ENCODE peak calls at places on chromosomes 11 and 22, in eight cellular contexts. J is psoas muscle, D is IMR-90, S is left lung, P is mesendoderm, Y is sigmoid colon, E is SJSA1, X is cardiac muscle cell. R is an unnamed sample. For H3K4me1 and H3K36me3, the result is how much of the 10 kb centered on the place peaks cover.

GRCh38 chr11:119567667-119568582 is 145.0 kb upstream of the THY1 start:
- DNase-seq in Y (peak), J (no peak), X (peak), E (peak), D (peak), P (peak), S (no peak), R (peak)

GRCh38 chr11:71476031-71476430 is 23.0 kb downstream of the NADSYN1 start:
- DNase-seq in P (no peak), S (no peak), J (no peak), D (no peak), Y (no peak), X (no peak), E (no peak), R (no peak)

GRCh38 chr11:98107736-98108135 is 913.0 kb upstream of the CNTN5 start:
- DNase-seq in E (no peak), J (no peak), X (peak), S (no peak), Y (no peak), P (no peak), D (no peak), R (no peak)

GRCh38 chr11:83951521-83951920 is 665.4 kb upstream of the CCDC90B start:
- DNase-seq in P (peak), E (no peak), X (no peak), Y (no peak), S (no peak), J (no peak), D (no peak), R (no peak)

GRCh38 chr11:94519478-94520084 is 7.3 kb downstream of the C11orf97 start:
- DNase-seq in X (peak), J (no peak), E (peak), Y (no peak), S (no peak), D (peak), P (no peak), R (no peak)

GRCh38 chr11:117690484-117691205 is 106.4 kb downstream of the DSCAML1 start:
- DNase-seq in X (no peak), P (no peak), S (no peak), D (no peak), J (no peak), E (peak), Y (no peak), R (no peak)

GRCh38 chr22:46545041-46545796 is 7.8 kb upstream of the CELSR1 start:
- DNase-seq in J (peak), S (no peak), P (no peak), Y (no peak), X (no peak), D (peak), E (peak), R (no peak)

GRCh38 chr22:28247667-28248363 is 328.8 kb upstream of the PITPNB start:
- DNase-seq in E (no peak), X (peak), J (no peak), S (no peak), D (no peak), P (peak), Y (no peak), R (no peak)

GRCh38 chr22:34427436-34427835 is 507.2 kb upstream of the LARGE1 start:
- DNase-seq in P (no peak), S (no peak), D (no peak), X (no peak), J (no peak), E (no peak), Y (no peak), R (no peak)

GRCh38 chr11:103202048-103202651 is 92.9 kb downstream of the DYNC2H1 start:
- DNase-seq in Y (no peak), J (no peak), E (peak), D (peak), P (peak), S (no peak), X (peak), R (no peak)

GRCh38 chr11:62458212-62459002 is 39.6 kb downstream of the SCGB1A1 start:
- DNase-seq in Y (no peak), P (no peak), S (no peak), X (no peak), J (no peak), E (no peak), D (peak), R (no peak)

GRCh38 chr11:130181295-130182272 is 22.0 kb downstream of the ST14 start:
- DNase-seq in X (peak), Y (no peak), J (no peak), S (peak), E (no peak), D (peak), P (no peak), R (peak)

GRCh38 chr22:41499624-41500280 is 30.8 kb downstream of the ACO2 start:
- DNase-seq in X (no peak), D (no peak), Y (no peak), S (no peak), J (peak), E (no peak), P (no peak), R (no peak)

GRCh38 chr22:39317756-39318506 is 1.5 kb downstream of the RPL3 start:
- DNase-seq in S (no peak), X (no peak), J (no peak), D (peak), P (no peak), Y (no peak), E (peak), R (no peak)

GRCh38 chr11:116990061-116990473 is 108.2 kb downstream of the SIK3 start:
- DNase-seq in J (no peak), S (no peak), Y (no peak), X (no peak), E (no peak), P (no peak), D (peak), R (no peak)

GRCh38 chr11:134841972-134842371 is 429.9 kb upstream of the B3GAT1 start:
- DNase-seq in S (no peak), Y (no peak), P (no peak), E (no peak), D (no peak), J (no peak), X (no peak), R (no peak)

GRCh38 chr11:76314741-76315090 is 66.2 kb downstream of the THAP12 start:
- DNase-seq in P (peak), X (no peak), J (no peak), Y (no peak), S (no peak), D (peak), E (no peak), R (no peak)

GRCh38 chr22:45240137-45240809 is 421 bp downstream of the KIAA0930 start:
- DNase-seq in D (no peak), J (peak), E (peak), S (no peak), X (no peak), Y (no peak), P (peak), R (peak)

GRCh38 chr11:114134870-114135269 is 75.4 kb downstream of the ZBTB16 start:
- DNase-seq in S (no peak), Y (no peak), X (no peak), J (no peak), D (peak), P (peak), E (no peak), R (no peak)

GRCh38 chr11:114137054-114137453 is 77.5 kb downstream of the ZBTB16 start:
- DNase-seq in E (no peak), Y (peak), S (no peak), P (no peak), X (no peak), D (no peak), J (no peak), R (no peak)

GRCh38 chr11:114135737-114136151 is 76.2 kb downstream of the ZBTB16 start:
- DNase-seq in S (no peak), X (no peak), Y (peak), J (no peak), P (peak), D (no peak), E (no peak), R (no peak)

GRCh38 chr11:114138411-114138810 is 78.9 kb downstream of the ZBTB16 start:
- DNase-seq in Y (no peak), S (no peak), J (no peak), P (no peak), X (no peak), D (no peak), E (no peak), R (no peak)

GRCh38 chr11:114137838-114138237 is 78.3 kb downstream of the ZBTB16 start:
- DNase-seq in Y (peak), X (no peak), P (no peak), S (no peak), D (no peak), E (no peak), J (peak), R (no peak)
- H3K4me1 ChIP-seq in Y (half or more), X (under half), P (under half), S (half or more), D (under half), E (under half), J (half or more), R (half or more)

DNA sequence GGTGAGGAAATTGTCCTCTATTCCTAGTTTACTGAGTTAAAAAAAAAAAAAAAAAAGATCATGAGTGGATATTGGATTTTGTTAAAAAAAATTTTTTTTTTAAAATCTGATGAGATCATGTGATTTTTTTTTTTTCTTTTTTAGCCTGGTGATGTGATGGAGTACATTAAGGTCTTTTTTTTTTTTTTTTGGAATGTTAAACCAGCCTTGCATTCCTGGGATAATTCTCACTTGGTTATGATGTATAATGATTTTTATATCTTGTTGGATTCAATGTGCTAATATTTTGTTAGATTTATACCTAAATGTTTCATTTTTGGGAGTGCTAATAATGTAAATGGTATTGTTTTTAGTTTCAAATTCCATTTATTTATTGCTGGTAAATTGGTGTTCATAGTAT is 43.3 kb downstream of the DDX10 start:
- DNase-seq in S (no peak), E (no peak), P (no peak), D (no peak), Y (no peak), J (no peak), X (no peak), R (no peak)
- H3K36me3 ChIP-seq in S (under half), E (under half), P (under half), D (under half), Y (half or more), J (under half), X (under half), R (under half)

DNA sequence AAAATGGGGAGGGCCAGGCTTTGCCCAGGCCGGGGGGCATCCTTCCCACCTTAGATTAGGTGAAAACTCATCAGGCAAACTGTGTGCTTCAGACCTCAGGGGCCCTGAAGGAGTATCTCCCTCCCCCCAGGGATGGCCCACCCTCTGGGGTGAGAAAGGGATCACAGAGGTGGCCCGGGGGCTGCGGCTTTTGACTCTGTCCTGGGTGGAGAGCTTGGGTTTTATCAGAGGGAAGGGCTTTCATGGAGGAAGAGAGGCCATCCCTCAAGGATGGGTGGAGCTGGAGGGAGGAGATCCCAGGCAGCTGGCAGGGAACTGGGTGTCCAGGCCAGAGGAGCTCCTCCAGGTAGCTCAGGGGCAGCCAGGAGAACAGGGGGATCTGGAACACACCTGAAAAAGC is 3.1 kb upstream of the PPP2R5B start:
- DNase-seq in E (no peak), S (no peak), D (no peak), P (no peak), X (no peak), Y (peak), J (peak), R (no peak)
- H3K4me1 ChIP-seq in E (under half), S (under half), D (under half), P (under half), X (under half), Y (under half), J (under half), R (under half)

GRCh38 chr22:20107471-20107901 is 8.4 kb upstream of the RANBP1 start:
- DNase-seq in J (peak), P (no peak), S (no peak), X (no peak), D (no peak), E (no peak), Y (no peak), R (no peak)

GRCh38 chr22:20108757-20109230 is 7.1 kb upstream of the RANBP1 start:
- DNase-seq in J (peak), P (no peak), Y (no peak), D (no peak), X (no peak), E (no peak), S (no peak), R (peak)

GRCh38 chr22:20109411-20110358 is 6.2 kb upstream of the RANBP1 start:
- DNase-seq in P (no peak), X (no peak), J (peak), D (no peak), Y (no peak), S (no peak), E (no peak), R (no peak)

GRCh38 chr22:20106849-20107237 is 9.1 kb upstream of the RANBP1 start:
- DNase-seq in J (no peak), S (no peak), X (no peak), P (no peak), E (no peak), D (no peak), Y (no peak), R (no peak)

DNA sequence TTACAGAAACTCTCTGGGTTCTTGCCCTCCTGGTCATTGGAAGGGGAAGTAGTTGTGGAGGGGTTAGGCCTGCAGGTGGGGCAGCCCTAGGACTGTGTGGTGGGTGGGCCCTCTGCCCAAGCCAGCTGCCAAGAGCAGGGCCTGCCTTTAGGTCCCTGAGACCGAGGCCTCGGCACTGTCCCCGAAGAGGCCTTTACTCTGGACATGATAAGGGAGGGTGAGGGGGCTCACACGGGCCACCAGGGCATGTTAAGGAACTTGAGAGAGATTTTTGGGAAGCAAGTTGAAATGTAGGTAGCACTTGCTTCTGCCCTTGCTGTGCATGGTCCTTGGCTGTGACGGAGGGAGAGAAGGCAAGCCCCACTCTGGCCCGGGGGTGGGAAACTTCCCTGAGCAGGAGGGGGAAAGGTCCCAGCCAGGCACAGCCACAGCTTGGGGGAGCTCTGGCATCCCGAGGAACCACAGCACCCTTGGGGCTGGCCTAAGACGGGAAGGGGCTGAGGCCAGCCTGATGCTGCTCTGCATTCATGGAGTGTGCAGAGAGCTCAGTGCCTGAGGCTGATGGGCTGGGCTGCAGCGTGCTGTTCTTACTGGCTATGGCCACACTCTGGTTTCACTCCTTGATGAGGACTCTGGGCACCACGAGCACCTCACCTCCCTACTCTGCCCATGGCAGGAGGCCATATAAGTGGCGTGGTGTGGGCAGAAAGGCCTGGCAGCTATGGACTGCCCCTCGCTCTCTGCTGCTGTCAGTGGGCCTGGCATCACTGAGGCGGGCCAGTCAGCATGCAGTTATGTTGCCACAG is 7.8 kb upstream of the RANBP1 start:
- DNase-seq in Y (no peak), S (no peak), J (peak), E (no peak), D (no peak), P (no peak), X (no peak), R (peak)
- H3K36me3 ChIP-seq in Y (half or more), S (under half), J (under half), E (half or more), D (half or more), P (under half), X (under half), R (under half)

GRCh38 chr11:2774173-2775082 is 74.6 kb upstream of the KCNQ1OT1 start:
- DNase-seq in Y (no peak), E (no peak), P (no peak), S (peak), D (no peak), J (peak), X (no peak), R (no peak)
- H3K4me1 ChIP-seq in Y (under half), E (under half), P (under half), S (under half), D (under half), J (under half), X (under half), R (under half)

DNA sequence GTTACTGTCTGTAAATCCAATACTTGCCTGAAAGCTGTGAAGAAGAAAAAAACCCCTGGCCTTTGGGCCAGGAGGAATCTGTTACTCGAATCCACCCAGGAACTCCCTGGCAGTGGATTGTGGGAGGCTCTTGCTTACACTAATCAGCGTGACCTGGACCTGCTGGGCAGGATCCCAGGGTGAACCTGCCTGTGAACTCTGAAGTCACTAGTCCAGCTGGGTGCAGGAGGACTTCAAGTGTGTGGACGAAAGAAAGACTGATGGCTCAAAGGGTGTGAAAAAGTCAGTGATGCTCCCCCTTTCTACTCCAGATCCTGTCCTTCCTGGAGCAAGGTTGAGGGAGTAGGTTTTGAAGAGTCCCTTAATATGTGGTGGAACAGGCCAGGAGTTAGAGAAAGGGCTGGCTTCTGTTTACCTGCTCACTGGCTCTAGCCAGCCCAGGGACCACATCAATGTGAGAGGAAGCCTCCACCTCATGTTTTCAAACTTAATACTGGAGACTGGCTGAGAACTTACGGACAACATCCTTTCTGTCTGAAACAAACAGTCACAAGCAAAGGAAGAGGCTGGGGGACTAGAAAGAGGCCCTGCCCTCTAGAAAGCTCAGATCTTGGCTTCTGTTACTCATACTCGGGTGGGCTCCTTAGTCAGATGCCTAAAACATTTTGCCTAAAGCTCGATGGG is 13.5 kb downstream of the PIK3IP1 start:
- DNase-seq in E (no peak), Y (peak), S (no peak), X (no peak), J (no peak), P (no peak), D (no peak), R (no peak)
- H3K36me3 ChIP-seq in E (under half), Y (half or more), S (under half), X (under half), J (under half), P (under half), D (under half), R (half or more)

GRCh38 chr11:63849691-63850090 is 10.8 kb downstream of the MARK2 start:
- DNase-seq in E (no peak), P (no peak), S (no peak), D (no peak), X (no peak), Y (no peak), J (no peak), R (no peak)

GRCh38 chr11:63846897-63847296 is 8.0 kb downstream of the MARK2 start:
- DNase-seq in S (no peak), P (no peak), D (no peak), J (no peak), E (no peak), X (no peak), Y (no peak), R (no peak)

GRCh38 chr11:63845911-63846310 is 7.0 kb downstream of the MARK2 start:
- DNase-seq in E (no peak), D (no peak), Y (no peak), J (no peak), S (no peak), P (no peak), X (no peak), R (no peak)

GRCh38 chr11:63845305-63845704 is 6.4 kb downstream of the MARK2 start:
- DNase-seq in E (peak), X (no peak), S (no peak), Y (no peak), J (no peak), P (peak), D (peak), R (no peak)

GRCh38 chr11:63847363-63847762 is 8.5 kb downstream of the MARK2 start:
- DNase-seq in D (no peak), J (no peak), E (no peak), P (peak), X (no peak), Y (no peak), S (no peak), R (no peak)
- H3K4me1 ChIP-seq in D (under half), J (under half), E (under half), P (under half), X (under half), Y (half or more), S (half or more), R (half or more)

GRCh38 chr11:61125310-61125684 is 23.0 kb downstream of the CD5 start:
- DNase-seq in P (no peak), D (no peak), S (no peak), X (no peak), Y (no peak), E (no peak), J (no peak), R (no peak)
- H3K36me3 ChIP-seq in P (under half), D (under half), S (under half), X (under half), Y (under half), E (under half), J (under half), R (under half)

DNA sequence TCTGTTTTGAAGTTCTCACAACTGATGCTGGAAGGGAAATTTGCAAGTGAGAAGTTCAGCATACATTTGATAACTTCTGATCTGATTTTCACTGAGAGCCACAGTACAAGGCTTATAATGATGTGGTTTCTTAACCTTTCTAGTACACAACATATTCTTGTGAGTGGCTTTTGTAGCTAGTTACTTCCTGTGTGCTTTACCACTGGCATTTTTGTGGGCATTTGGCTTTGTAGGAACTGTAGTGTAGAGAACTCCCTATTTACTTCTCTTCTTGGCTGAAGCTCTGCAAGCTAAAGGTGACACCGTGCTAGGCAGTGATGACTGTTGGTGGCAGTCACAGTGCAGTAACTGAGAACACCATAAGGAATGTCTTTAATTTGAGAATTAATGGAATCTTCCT is 14.9 kb downstream of the USP47 start:
- DNase-seq in Y (no peak), S (no peak), D (no peak), E (peak), J (no peak), X (no peak), P (no peak), R (no peak)
- H3K4me1 ChIP-seq in Y (half or more), S (half or more), D (under half), E (under half), J (half or more), X (under half), P (under half), R (half or more)

R was measured in heart right ventricle.